ENCODE peak calls at places on chromosomes 6 and 20, in five cellular contexts. Y is cardiac muscle cell; I is pancreas; H is CD8-positive, alpha-beta T cell; N is colonic mucosa. G is an unnamed sample. For H3K4me1, the result is how much of the 10 kb centered on the place peaks cover.

GRCh38 chr20:7702141-7702540 is 238.1 kb downstream of the HAO1 start:
- DNase-seq in H (no peak), Y (peak), N (no peak), I (no peak), G (no peak)

GRCh38 chr6:35081426-35081851 is 59.7 kb downstream of the TCP11 start:
- DNase-seq in Y (no peak), I (no peak), H (no peak), N (no peak), G (peak)

GRCh38 chr6:54043360-54043759 is 67.9 kb upstream of the MLIP start:
- DNase-seq in Y (no peak), N (no peak), I (no peak), H (no peak), G (no peak)

GRCh38 chr20:53146201-53146891 is 174.2 kb downstream of the TSHZ2 start:
- DNase-seq in H (no peak), I (no peak), N (no peak), Y (no peak), G (no peak)

GRCh38 chr6:7901056-7901455 is 9.5 kb downstream of the TXNDC5 start:
- DNase-seq in H (no peak), Y (no peak), I (no peak), N (peak), G (no peak)

GRCh38 chr20:61123286-61123685 is 128.8 kb upstream of the CDH4 start:
- DNase-seq in N (no peak), H (no peak), I (no peak), Y (no peak), G (peak)

GRCh38 chr6:35164868-35165267 is 23.7 kb upstream of the TCP11 start:
- DNase-seq in I (no peak), N (no peak), Y (no peak), H (no peak), G (no peak)

GRCh38 chr6:10626154-10626741 is 68.2 kb downstream of the C6orf52 start:
- DNase-seq in Y (no peak), I (no peak), N (no peak), H (no peak), G (no peak)

GRCh38 chr6:53616450-53617357 is 48.9 kb downstream of the KLHL31 start:
- DNase-seq in H (no peak), N (no peak), Y (no peak), I (no peak), G (no peak)

GRCh38 chr6:29791162-29791561 is 36.5 kb upstream of the HLA-G start:
- DNase-seq in N (no peak), Y (no peak), I (no peak), H (no peak), G (no peak)

GRCh38 chr20:53384392-53384791 is 209.2 kb downstream of the ZNF217 start:
- DNase-seq in N (no peak), Y (no peak), I (no peak), H (no peak), G (no peak)

GRCh38 chr6:73064261-73064660 is 161.0 kb downstream of the KHDC1L start:
- DNase-seq in Y (no peak), I (no peak), N (no peak), H (no peak), G (no peak)

GRCh38 chr6:140729521-140729920 is 1355.1 kb upstream of the CITED2 start:
- DNase-seq in N (no peak), I (no peak), H (no peak), Y (no peak), G (no peak)

GRCh38 chr20:58519940-58520712 is 4.9 kb upstream of the APCDD1L start:
- DNase-seq in I (no peak), H (no peak), Y (no peak), N (no peak), G (no peak)

GRCh38 chr6:56486681-56487080 is 156.0 kb downstream of the DST start:
- DNase-seq in Y (no peak), I (no peak), H (no peak), N (no peak), G (no peak)

GRCh38 chr6:5968817-5969726 is 37.7 kb downstream of the NRN1 start:
- DNase-seq in Y (no peak), I (peak), H (no peak), N (no peak), G (peak)

GRCh38 chr6:134482585-134483346 is 164.9 kb upstream of the SGK1 start:
- DNase-seq in Y (peak), H (no peak), N (no peak), I (no peak), G (no peak)

GRCh38 chr6:129598244-129599187 is 111.5 kb downstream of the ARHGAP18 start:
- DNase-seq in Y (peak), H (no peak), I (no peak), N (no peak), G (no peak)

GRCh38 chr6:7914991-7915789 is 4.6 kb upstream of the TXNDC5 start:
- DNase-seq in Y (peak), H (no peak), I (no peak), N (no peak), G (no peak)

GRCh38 chr6:158312672-158313397 is 570 bp downstream of the TULP4 start:
- DNase-seq in Y (no peak), H (no peak), N (no peak), I (no peak), G (no peak)

GRCh38 chr6:41247288-41247865 is 19.2 kb downstream of the TREML4 start:
- DNase-seq in H (no peak), I (no peak), Y (no peak), N (no peak), G (no peak)

GRCh38 chr20:8043687-8044278 is 24.2 kb upstream of the TMX4 start:
- DNase-seq in H (no peak), Y (peak), I (no peak), N (peak), G (no peak)

GRCh38 chr6:150881911-150882481 is 16.5 kb downstream of the MTHFD1L start:
- DNase-seq in Y (peak), I (no peak), N (no peak), H (no peak), G (no peak)

GRCh38 chr6:79713701-79714322 is 82.7 kb downstream of the SH3BGRL2 start:
- DNase-seq in I (no peak), H (peak), N (peak), Y (peak), G (no peak)

GRCh38 chr20:40540163-40540562 is 148.9 kb downstream of the MAFB start:
- DNase-seq in Y (no peak), N (no peak), I (no peak), H (no peak), G (no peak)

GRCh38 chr20:12528591-12529041 is 480.2 kb upstream of the SPTLC3 start:
- DNase-seq in H (no peak), I (no peak), Y (no peak), N (no peak), G (no peak)

GRCh38 chr6:33336495-33336894 is 19.0 kb upstream of the ZBTB22 start:
- DNase-seq in I (no peak), Y (no peak), H (no peak), N (no peak), G (no peak)

GRCh38 chr6:46486186-46486585 is 5.1 kb downstream of the RCAN2 start:
- DNase-seq in I (no peak), H (no peak), N (no peak), Y (no peak), G (no peak)

GRCh38 chr20:33964431-33964830 is 29.3 kb upstream of the RALY start:
- DNase-seq in I (no peak), H (no peak), N (no peak), Y (no peak), G (no peak)

GRCh38 chr20:1833728-1834726 is 61.2 kb upstream of the SIRPA start:
- DNase-seq in Y (no peak), H (no peak), N (no peak), I (no peak), G (no peak)

GRCh38 chr20:36717657-36718056 is 28.2 kb downstream of the NDRG3 start:
- DNase-seq in Y (peak), N (no peak), I (no peak), H (no peak), G (no peak)
- TF ChIP-seq CTCF in Y (peak), N (no peak), I (no peak), H (no peak), G (peak)

GRCh38 chr20:41670631-41671030 is 52.5 kb upstream of the CHD6 start:
- DNase-seq in H (no peak), N (no peak), I (no peak), Y (no peak), G (no peak)
- H3K4me1 ChIP-seq in H (under half), N (under half), I (under half), Y (under half), G (under half)

DNA sequence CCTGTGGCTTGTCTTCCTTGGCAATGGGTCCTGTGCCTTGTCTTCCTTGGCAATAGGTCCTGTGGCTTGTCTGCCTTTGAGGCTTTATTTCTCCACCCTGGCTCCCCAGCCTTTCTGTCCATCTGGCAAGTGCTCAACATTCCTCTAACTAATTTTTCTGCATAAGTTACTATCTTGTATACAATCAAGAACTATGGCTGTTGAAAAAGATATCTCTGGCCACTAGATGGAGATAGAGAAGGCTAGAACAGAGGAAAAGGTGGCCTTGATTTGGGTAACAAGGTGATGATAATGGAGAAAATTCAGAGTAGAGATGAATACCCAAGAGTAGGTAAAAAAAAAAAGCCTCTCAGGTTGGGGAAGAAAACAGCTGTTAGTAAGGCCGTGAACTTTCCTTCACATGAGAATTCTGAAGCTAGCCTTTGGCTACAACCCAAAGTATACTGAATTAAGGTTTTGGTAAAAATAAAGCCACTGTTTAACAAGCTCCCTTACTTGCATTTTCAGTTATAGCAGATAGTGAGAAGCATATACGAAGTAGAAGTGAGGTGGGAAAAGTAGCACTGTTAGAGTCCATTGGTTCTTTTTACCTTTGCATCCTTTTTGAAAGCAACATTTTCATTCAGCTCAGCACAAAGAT is 505.0 kb downstream of the DOK5 start:
- DNase-seq in H (no peak), I (no peak), Y (no peak), N (no peak), G (no peak)
- TF ChIP-seq CTCF in H (no peak), I (no peak), Y (no peak), N (peak), G (peak)

GRCh38 chr20:18101125-18101820 is 36.4 kb upstream of the KAT14 start:
- DNase-seq in N (no peak), Y (no peak), I (no peak), H (no peak), G (no peak)

DNA sequence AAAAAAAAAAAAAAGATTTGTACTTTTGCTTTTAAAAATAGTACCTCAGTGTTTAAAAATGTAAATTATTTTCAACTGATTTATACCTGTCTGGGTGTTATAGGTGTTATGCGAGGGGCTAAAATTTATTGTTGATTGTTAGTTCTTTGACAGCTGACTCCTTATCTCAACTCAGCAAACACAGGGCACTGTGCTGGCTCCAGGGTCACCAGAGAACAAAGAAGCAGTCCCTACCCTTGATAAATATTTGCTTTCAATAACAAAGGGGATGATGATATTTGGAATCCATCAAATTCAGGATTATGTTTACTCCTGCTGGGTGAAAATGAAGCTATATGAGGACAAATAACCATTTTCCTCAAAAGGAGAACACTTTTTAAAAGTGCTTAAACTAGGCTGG is 34.2 kb upstream of the KAT14 start:
- DNase-seq in H (no peak), I (no peak), Y (no peak), N (no peak), G (no peak)
- H3K4me1 ChIP-seq in H (under half), I (under half), Y (under half), N (under half), G (under half)

DNA sequence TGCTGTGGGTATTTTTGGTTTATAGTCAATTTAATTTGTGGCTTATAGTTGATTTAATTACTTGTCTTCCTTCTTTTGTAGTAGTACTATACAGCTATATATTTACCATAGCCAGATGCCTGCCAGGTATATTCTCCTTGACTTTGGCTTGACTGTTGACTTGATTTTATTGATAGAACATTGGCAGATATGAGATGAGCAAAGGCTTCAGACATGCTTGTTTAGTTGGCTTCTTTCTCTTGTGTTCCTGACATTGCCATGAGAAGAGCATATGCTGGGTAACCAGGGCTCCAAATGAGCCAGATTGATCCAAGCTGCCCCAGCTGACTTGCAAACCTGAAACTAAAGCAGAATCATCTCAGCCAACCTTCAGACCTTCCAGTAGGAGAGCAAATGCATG is 508.2 kb upstream of the BTBD3 start:
- DNase-seq in Y (no peak), H (no peak), N (no peak), I (no peak), G (no peak)
- TF ChIP-seq CTCF in Y (no peak), H (no peak), N (no peak), I (no peak), G (no peak)

GRCh38 chr6:43311681-43312080 is 3.1 kb upstream of the CRIP3 start:
- DNase-seq in N (no peak), Y (no peak), I (no peak), H (no peak), G (no peak)

GRCh38 chr6:43310624-43311023 is 2.0 kb upstream of the CRIP3 start:
- DNase-seq in I (no peak), Y (no peak), N (no peak), H (no peak), G (no peak)

GRCh38 chr6:43310137-43310536 is 1.5 kb upstream of the CRIP3 start:
- DNase-seq in H (no peak), I (no peak), N (no peak), Y (no peak), G (no peak)

GRCh38 chr6:43317968-43318367 is 9.3 kb upstream of the CRIP3 start:
- DNase-seq in I (no peak), N (no peak), Y (no peak), H (no peak), G (no peak)

DNA sequence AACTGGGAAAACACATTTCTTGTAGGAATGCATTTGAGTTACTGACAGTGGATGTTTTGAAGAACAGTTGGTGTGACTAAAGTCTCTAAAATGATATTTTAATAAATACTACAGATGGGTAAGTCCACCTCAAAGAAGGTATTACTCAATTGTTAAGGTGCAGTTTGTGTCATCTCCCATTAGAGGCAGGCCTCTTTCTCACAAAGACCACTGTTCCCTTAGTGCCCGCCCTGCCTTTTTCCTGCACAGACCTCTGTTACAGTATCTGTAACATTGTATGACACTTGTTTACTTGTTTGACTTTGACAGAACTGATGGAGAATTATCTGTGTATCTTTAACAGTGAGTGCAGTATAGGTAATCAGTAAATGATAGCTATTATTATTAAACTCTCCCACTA is 5.2 kb upstream of the CRIP3 start:
- DNase-seq in H (no peak), Y (no peak), N (no peak), I (no peak), G (no peak)
- H3K4me1 ChIP-seq in H (under half), Y (under half), N (under half), I (under half), G (under half)

GRCh38 chr6:43885399-43886066 is 115.5 kb downstream of the VEGFA start:
- DNase-seq in N (no peak), Y (no peak), I (no peak), H (no peak), G (peak)
- TF ChIP-seq CTCF in N (no peak), Y (no peak), I (no peak), H (no peak), G (no peak)

GRCh38 chr6:87755697-87756671 is 54.0 kb upstream of the AKIRIN2 start:
- DNase-seq in N (no peak), H (no peak), Y (peak), I (no peak), G (no peak)
- H3K4me1 ChIP-seq in N (under half), H (under half), Y (under half), I (under half), G (under half)

GRCh38 chr6:148612043-148612442 is 134.8 kb upstream of the UST start:
- DNase-seq in Y (no peak), I (no peak), H (no peak), N (no peak), G (no peak)

GRCh38 chr6:148611213-148611612 is 135.6 kb upstream of the UST start:
- DNase-seq in I (no peak), H (no peak), Y (peak), N (peak), G (no peak)

DNA sequence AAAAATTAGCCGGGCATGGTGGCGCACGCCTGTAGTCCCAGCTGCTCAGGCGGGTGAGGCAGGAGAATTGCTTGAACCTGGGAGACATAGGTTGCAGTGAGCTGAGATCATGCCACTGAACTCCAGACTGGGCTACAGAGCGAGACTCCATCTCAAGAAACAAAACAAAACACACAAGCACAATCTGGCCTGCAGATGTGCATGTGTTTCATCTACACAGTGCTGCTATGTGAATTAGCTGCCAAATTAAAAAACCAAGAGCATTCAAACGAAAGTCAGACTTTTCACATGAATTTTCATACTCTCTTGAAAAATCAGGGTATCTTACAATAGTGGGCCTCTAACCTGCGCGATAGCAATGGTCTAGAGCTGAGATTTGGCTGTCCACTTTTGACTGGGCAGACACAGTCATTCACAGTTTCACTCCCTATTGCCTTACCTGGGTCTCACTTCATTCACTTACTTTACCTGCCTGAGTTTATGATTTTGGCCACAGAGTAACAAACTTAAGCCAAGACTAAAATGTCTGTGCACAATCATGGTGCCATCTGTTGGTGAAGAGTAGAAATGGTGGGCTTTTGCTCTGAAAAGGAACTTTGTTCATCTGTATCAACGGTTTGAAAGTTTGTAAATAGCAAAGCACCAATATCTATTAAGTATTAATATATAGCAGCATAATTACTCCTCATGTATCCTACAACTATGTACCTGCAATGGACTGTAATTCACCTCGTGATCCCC is 138.4 kb upstream of the UST start:
- DNase-seq in N (no peak), Y (peak), I (no peak), H (no peak), G (no peak)
- TF ChIP-seq CTCF in N (no peak), Y (peak), I (peak), H (no peak), G (peak)

GRCh38 chr20:20632644-20633043 is 79.8 kb downstream of the RALGAPA2 start:
- DNase-seq in I (no peak), N (no peak), H (no peak), Y (no peak), G (no peak)

GRCh38 chr20:20624914-20625313 is 87.5 kb downstream of the RALGAPA2 start:
- DNase-seq in I (no peak), H (no peak), N (no peak), Y (no peak), G (no peak)

GRCh38 chr20:20630551-20630950 is 81.9 kb downstream of the RALGAPA2 start:
- DNase-seq in N (no peak), H (no peak), I (no peak), Y (no peak), G (no peak)

GRCh38 chr20:20628314-20628713 is 84.1 kb downstream of the RALGAPA2 start:
- DNase-seq in H (no peak), N (no peak), Y (no peak), I (no peak), G (peak)

GRCh38 chr20:20627471-20627870 is 85.0 kb downstream of the RALGAPA2 start:
- DNase-seq in I (no peak), H (no peak), Y (no peak), N (no peak), G (no peak)
- H3K4me1 ChIP-seq in I (under half), H (under half), Y (under half), N (under half), G (under half)